ENCODE peak calls at places on chromosomes 3 and 15, in four cellular contexts. X is heart left ventricle, E is A549, J is Caco-2. Q is an unnamed sample.

GRCh38 chr3:123349566-123350450 is 99.1 kb downstream of the ADCY5 start:
- DNase-seq in X (no peak), E (no peak), J (no peak), Q (no peak)

GRCh38 chr15:37585966-37586656 is 348.3 kb upstream of the TMCO5A start:
- DNase-seq in X (no peak), E (no peak), J (no peak), Q (no peak)

GRCh38 chr3:23806322-23807160 is 786 bp downstream of the UBE2E1 start:
- DNase-seq in X (peak; percentile 38), E (peak; percentile 32), J (peak; percentile 15), Q (peak; percentile 41)

GRCh38 chr15:55253580-55253979 is 36.0 kb downstream of the RAB27A start:
- DNase-seq in X (no peak), E (no peak), J (no peak), Q (no peak)

GRCh38 chr15:73631915-73632669 is 1.1 kb downstream of the NPTN start:
- DNase-seq in X (peak; percentile 68), E (peak; percentile 50), J (peak; percentile 8), Q (no peak)

GRCh38 chr3:36166477-36166876 is 213.8 kb upstream of the STAC start:
- DNase-seq in X (no peak), E (peak; percentile 55), J (no peak), Q (no peak)

GRCh38 chr3:98901032-98901464 is 447 bp downstream of the DCBLD2 start:
- DNase-seq in X (peak; percentile 54), E (no peak), J (peak; percentile 61), Q (peak; percentile 69)

GRCh38 chr15:96457852-96458251 is 127.4 kb downstream of the NR2F2 start:
- DNase-seq in X (no peak), E (no peak), J (no peak), Q (no peak)

GRCh38 chr3:139355502-139355901 is 11.7 kb downstream of the MRPS22 start:
- DNase-seq in X (no peak), E (no peak), J (no peak), Q (no peak)

GRCh38 chr3:111924283-111924682 is 54.5 kb upstream of the ABHD10 start:
- DNase-seq in X (peak; percentile 81), E (no peak), J (no peak), Q (no peak)

GRCh38 chr3:87069963-87070362 is 79.0 kb upstream of the VGLL3 start:
- DNase-seq in X (no peak), E (no peak), J (no peak), Q (no peak)

GRCh38 chr3:136882575-136882974 is 20.6 kb downstream of the NCK1 start:
- DNase-seq in X (no peak), E (no peak), J (no peak), Q (no peak)

GRCh38 chr15:70587896-70588567 is 175.3 kb downstream of the UACA start:
- DNase-seq in X (no peak), E (no peak), J (no peak), Q (no peak)

GRCh38 chr3:149586871-149587270 is 71.0 kb downstream of the WWTR1 start:
- DNase-seq in X (no peak), E (no peak), J (no peak), Q (no peak)
- H3K4me1 ChIP-seq in X (peaks cover 79% of the 10 kb centered on the region), E (peaks cover 96% of the 10 kb centered on the region), J (no peaks in the 10 kb centered on the region), Q (peaks cover 12% of the 10 kb centered on the region)

DNA sequence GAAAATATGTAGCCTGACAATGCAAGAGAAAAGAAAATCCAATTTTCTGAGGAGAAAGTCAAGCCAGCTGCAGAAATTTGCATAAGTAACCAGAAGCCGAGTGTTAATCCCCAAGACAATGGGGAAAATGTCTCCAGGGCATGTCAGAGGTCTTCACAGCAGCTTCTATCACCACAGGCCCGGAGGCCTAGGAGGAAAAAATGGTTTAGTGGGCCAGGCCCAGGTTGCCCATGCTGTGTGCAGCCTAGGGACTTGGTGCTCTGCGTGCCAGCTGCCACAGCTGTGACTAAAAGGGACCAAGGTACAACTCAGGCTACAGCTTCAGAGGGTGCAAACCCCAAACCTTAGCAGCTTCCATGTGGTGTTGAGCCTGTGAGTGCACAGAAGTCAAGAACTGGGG is 201.2 kb upstream of the SOX2 start:
- DNase-seq in X (no peak), E (no peak), J (no peak), Q (no peak)
- H3K4me1 ChIP-seq in X (no peaks in the 10 kb centered on the region), E (no peaks in the 10 kb centered on the region), J (no peaks in the 10 kb centered on the region), Q (no peaks in the 10 kb centered on the region)

GRCh38 chr15:40285151-40285898 is 2.5 kb upstream of the ANKRD63 start:
- DNase-seq in X (no peak), E (no peak), J (no peak), Q (no peak)
- H3K4me1 ChIP-seq in X (peaks cover 40% of the 10 kb centered on the region), E (peaks cover 15% of the 10 kb centered on the region), J (no peaks in the 10 kb centered on the region), Q (peaks cover 11% of the 10 kb centered on the region)

DNA sequence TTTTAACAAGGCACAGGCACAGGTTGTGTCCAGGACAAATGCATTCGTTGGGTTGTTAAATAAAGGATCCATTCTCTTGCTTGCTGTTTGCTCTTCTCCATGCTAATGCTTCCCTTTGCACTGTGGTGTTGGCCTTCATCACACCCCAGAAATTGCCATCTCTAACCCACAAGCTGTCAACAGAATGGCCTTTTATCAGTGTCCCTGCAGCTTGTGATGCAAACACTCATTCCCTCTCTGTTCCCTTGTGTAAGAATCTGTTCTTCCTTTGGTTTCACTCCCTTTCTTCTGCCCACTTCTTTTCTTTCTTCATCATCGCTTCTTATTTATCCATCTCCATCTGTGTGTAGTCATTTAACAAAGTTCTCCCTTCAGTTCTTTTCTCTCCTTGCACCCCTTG is 72.2 kb downstream of the SLC7A14 start:
- DNase-seq in X (no peak), E (no peak), J (no peak), Q (no peak)
- H3K4me1 ChIP-seq in X (no peaks in the 10 kb centered on the region), E (no peaks in the 10 kb centered on the region), J (no peaks in the 10 kb centered on the region), Q (no peaks in the 10 kb centered on the region)

Q was measured in neuronal stem cell.